ENCODE peak calls at places on chromosomes 2 and 18, in six cellular contexts. Z is HCT116, R is ovary, E is cardiac muscle cell, H is HepG2, B is gastrocnemius medialis. P is an unnamed sample.

GRCh38 chr2:177400337-177400923 is 7.9 kb downstream of the AGPS start:
- DNase-seq in Z (no peak), R (no peak), E (peak; percentile 24), H (no peak), B (no peak), P (no peak)

GRCh38 chr2:144666032-144666431 is 146.1 kb upstream of the ZEB2 start:
- DNase-seq in Z (no peak), R (no peak), E (no peak), H (no peak), B (no peak), P (peak; percentile 65)

GRCh38 chr2:233764264-233764663 is 4.2 kb downstream of the UGT1A1 start:
- DNase-seq in Z (no peak), R (no peak), E (no peak), H (no peak), B (no peak), P (peak; percentile 68)

GRCh38 chr2:176081993-176082884 is 1.5 kb downstream of the EVX2 start:
- DNase-seq in Z (no peak), R (no peak), E (peak; percentile 45), H (no peak), B (no peak), P (no peak)

GRCh38 chr2:214311931-214312749 is 98.7 kb upstream of the VWC2L start:
- DNase-seq in Z (no peak), R (no peak), E (no peak), H (no peak), B (no peak), P (peak; percentile 78)

GRCh38 chr2:177076636-177077179 is 135.9 kb upstream of the HNRNPA3 start:
- DNase-seq in Z (no peak), R (no peak), E (no peak), H (no peak), B (no peak), P (no peak)

GRCh38 chr2:190340369-190340768 is 3.0 kb upstream of the INPP1 start:
- DNase-seq in Z (peak; percentile 67), R (no peak), E (no peak), H (peak; percentile 77), B (no peak), P (peak; percentile 53)

GRCh38 chr2:144603334-144603733 is 83.4 kb upstream of the ZEB2 start:
- DNase-seq in Z (no peak), R (no peak), E (no peak), H (no peak), B (no peak), P (no peak)

GRCh38 chr2:24986397-24986796 is 14.6 kb upstream of the DNAJC27 start:
- DNase-seq in Z (no peak), R (peak; percentile 35), E (peak; percentile 43), H (no peak), B (no peak), P (no peak)

GRCh38 chr2:10912796-10913445 is 1.2 kb downstream of the KCNF1 start:
- DNase-seq in Z (no peak), R (no peak), E (no peak), H (no peak), B (no peak), P (no peak)

GRCh38 chr2:84697895-84698294 is 181.6 kb downstream of the DNAH6 start:
- DNase-seq in Z (no peak), R (no peak), E (no peak), H (no peak), B (no peak), P (peak; percentile 20)

GRCh38 chr2:20148841-20149702 is 75.9 kb downstream of the SDC1 start:
- DNase-seq in Z (no peak), R (no peak), E (no peak), H (no peak), B (no peak), P (no peak)

GRCh38 chr2:73842739-73843019 is 13.9 kb downstream of the STAMBP start:
- DNase-seq in Z (no peak), R (no peak), E (no peak), H (peak; percentile 52), B (no peak), P (no peak)

GRCh38 chr18:49907346-49907929 is 94.1 kb upstream of the ACAA2 start:
- DNase-seq in Z (no peak), R (no peak), E (peak; percentile 29), H (peak; percentile 20), B (peak; percentile 47), P (no peak)

GRCh38 chr2:43314299-43314927 is 88.0 kb upstream of the ZFP36L2 start:
- DNase-seq in Z (no peak), R (peak; percentile 12), E (no peak), H (peak; percentile 51), B (no peak), P (no peak)

GRCh38 chr2:234240917-234241316 is 190.4 kb downstream of the SPP2 start:
- DNase-seq in Z (no peak), R (no peak), E (no peak), H (no peak), B (no peak), P (peak; percentile 79)

GRCh38 chr2:205734436-205734835 is 52.1 kb downstream of the NRP2 start:
- DNase-seq in Z (no peak), R (peak; percentile 75), E (peak; percentile 55), H (peak; percentile 53), B (no peak), P (peak; percentile 45)

GRCh38 chr18:10526211-10526949 is 553 bp downstream of the NAPG start:
- DNase-seq in Z (no peak), R (peak; percentile 53), E (peak; percentile 85), H (peak; percentile 31), B (peak; percentile 50), P (no peak)

GRCh38 chr2:8566788-8567468 is 114.9 kb upstream of the ID2 start:
- DNase-seq in Z (no peak), R (no peak), E (no peak), H (no peak), B (no peak), P (no peak)

GRCh38 chr18:62632788-62633455 is 82.4 kb upstream of the PHLPP1 start:
- DNase-seq in Z (no peak), R (no peak), E (no peak), H (peak; percentile 37), B (no peak), P (no peak)

DNA sequence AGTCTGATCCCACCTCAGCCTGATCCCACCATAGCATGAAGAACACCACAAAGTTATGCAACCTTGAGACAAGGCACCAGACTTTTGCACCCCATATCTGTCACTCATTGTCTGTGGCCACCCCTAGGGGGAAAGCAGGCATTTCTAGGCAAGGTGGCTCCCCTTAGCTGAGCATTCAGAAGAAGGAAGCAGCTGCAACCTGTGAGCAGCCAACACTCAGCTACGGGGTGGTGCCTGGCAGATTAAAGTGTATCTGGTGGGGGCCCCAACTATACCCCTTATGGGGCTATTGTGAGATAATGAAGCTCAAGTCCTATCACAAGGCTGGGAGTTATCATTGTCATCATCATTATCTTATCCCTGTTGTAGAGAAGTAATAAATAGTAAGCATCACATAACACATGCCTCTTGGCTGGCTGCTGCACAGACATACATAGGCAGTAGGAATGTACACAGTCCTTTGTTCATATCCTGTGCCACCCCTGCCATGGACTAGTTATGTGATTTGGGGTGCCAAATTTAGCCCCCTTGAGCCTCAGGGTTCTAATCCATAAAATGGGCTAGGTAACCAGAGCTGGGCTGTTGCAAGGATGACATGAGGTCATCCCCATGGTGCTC is 20.6 kb upstream of the TMEM163 start:
- DNase-seq in Z (no peak), R (no peak), E (no peak), H (no peak), B (no peak), P (no peak)
- TF ChIP-seq CTCF in Z (no peak), R (no peak), E (no peak), H (no peak), B (no peak), P (no peak)

DNA sequence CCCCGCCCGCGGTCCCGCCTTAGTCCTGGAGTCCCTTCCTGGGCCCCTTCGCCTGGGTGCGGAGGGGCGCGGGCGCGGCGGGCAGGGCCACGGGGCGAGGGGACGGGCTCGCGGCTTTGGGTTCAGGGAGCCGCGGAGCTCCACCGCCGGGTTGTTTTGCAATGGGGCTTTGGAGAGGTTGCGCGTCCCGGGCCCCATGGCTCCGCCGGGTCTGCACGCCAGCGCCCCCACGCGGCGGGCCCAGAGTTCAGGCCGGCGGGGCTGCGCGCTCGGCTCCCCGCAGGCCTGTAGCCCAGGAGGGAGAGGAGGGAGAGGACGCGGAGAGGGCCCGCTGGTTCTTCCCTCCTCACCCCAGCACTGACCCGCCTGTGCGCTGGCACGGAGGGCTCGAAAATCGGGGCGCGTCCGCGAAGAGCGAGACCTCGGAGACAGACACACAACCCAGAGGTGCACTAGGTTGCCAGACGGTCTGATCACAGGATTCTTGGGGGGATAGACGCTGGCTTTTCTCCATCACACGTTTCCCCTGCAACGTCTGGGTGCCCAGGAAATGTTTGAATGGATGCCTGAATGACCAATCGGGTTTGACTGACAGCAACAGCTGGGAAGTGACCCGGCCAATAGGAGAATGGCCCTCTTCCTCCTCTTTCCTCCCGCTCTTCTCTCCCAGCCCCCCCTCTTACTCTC is 4.9 kb upstream of the SIX2 start:
- DNase-seq in Z (no peak), R (no peak), E (peak; percentile 84), H (no peak), B (peak; percentile 62), P (peak; percentile 50)
- H3K4me3 ChIP-seq in Z (peak overlapping the region; percentile 33), R (peak overlapping the region; percentile 6), E (peak overlapping the region; percentile 43), H (no peak overlapping the region), B (peak overlapping the region; percentile 51), P (peak overlapping the region; percentile 41)

GRCh38 chr2:26914963-26915310 is 55.5 kb upstream of the MAPRE3 start:
- DNase-seq in Z (no peak), R (no peak), E (no peak), H (no peak), B (no peak), P (no peak)

GRCh38 chr2:26913599-26914285 is 56.7 kb upstream of the MAPRE3 start:
- DNase-seq in Z (no peak), R (no peak), E (peak; percentile 65), H (no peak), B (no peak), P (no peak)

GRCh38 chr2:26915316-26915715 is 55.1 kb upstream of the MAPRE3 start:
- DNase-seq in Z (no peak), R (no peak), E (no peak), H (no peak), B (no peak), P (no peak)

GRCh38 chr2:26916128-26916692 is 54.2 kb upstream of the MAPRE3 start:
- DNase-seq in Z (no peak), R (no peak), E (no peak), H (no peak), B (no peak), P (no peak)

GRCh38 chr2:26914286-26914962 is 56.0 kb upstream of the MAPRE3 start:
- DNase-seq in Z (no peak), R (no peak), E (peak; percentile 44), H (no peak), B (no peak), P (no peak)
- H3K27me3 ChIP-seq in Z (no peaks in the 10 kb centered on the region), R (no peaks in the 10 kb centered on the region), E (no peaks in the 10 kb centered on the region), H (peaks cover 11% of the 10 kb centered on the region), B (peaks cover 20% of the 10 kb centered on the region), P (peaks cover 20% of the 10 kb centered on the region)

DNA sequence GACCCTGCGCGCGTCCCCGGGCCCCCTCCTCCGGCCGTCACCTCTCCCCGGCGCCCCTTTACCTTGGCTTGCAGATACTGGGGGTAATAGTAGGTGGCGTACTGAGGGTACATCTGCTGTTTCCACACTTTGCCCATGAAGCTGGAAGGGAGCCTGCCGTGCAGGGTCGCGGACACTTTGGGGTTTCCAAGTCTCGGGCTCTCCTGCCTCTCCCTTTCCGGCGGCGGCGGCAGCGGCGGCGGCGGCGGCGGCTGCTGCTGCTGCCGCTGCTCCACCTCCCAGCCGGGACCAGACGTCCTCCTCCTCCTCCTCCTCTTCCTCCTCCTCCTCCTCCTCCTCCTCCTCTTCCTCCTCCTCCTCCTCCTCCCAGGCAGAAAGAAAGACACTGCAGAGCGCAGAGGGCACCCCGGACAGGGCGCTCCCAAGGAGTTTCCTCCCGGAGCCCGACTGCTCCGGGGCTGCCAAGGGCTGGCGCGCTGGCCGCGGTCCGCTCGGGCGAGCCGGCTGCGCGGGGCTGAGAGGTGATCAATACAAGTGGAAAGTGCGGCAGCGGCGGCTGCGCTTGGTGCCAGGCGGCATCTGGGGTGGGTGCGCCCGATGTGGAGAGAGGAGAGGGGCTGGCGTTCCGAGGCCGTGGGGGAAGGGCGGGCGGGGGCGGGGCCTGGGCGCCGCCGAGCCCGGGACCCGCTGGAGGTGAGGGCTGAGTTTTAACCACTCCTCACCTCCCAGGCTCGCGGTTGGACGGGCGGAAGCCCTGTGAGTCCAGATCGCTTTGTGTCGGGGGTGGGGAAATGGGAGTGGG is at the start of gene RBMS1:
- DNase-seq in Z (no peak), R (peak; percentile 70), E (peak; percentile 85), H (peak; percentile 60), B (peak; percentile 40), P (peak; percentile 30)
- TF ChIP-seq CTCF in Z (no peak), R (no peak), E (no peak), H (no peak), B (no peak), P (no peak)

P was measured in bronchial epithelial cell.